ENCODE peak calls at places on chromosomes 7 and 10, in seven cellular contexts. One of them, this sample, is unnamed.

GRCh38 chr7:70463332-70463938 is 668.5 kb upstream of the GALNT17 start:
- DNase-seq in amniotic stem cell: no peak
- DNase-seq in NCI-H2227 treated with DMSO at 0.1 percent for 48 hours: no peak
- DNase-seq in dermis microvascular lymphatic vessel endothelial cell: no peak
- DNase-seq in stimulated activated CD4-positive, alpha-beta T cell treated with anti-CD3 and anti-CD28 coated beads, Interleukin-12 subunit alpha, Interleukin-12 subunit beta, amount 100 ng/mL, for 24 hours: no peak
- DNase-seq in HFF-Myc: no peak
- DNase-seq in upper lobe of right lung: no peak
- DNase-seq in this sample: no peak

GRCh38 chr10:61076572-61077114 is 132.7 kb upstream of the RHOBTB1 start:
- DNase-seq in amniotic stem cell: no peak
- DNase-seq in NCI-H2227 treated with DMSO at 0.1 percent for 48 hours: no peak
- DNase-seq in dermis microvascular lymphatic vessel endothelial cell: no peak
- DNase-seq in stimulated activated CD4-positive, alpha-beta T cell treated with anti-CD3 and anti-CD28 coated beads, Interleukin-12 subunit alpha, Interleukin-12 subunit beta, amount 100 ng/mL, for 24 hours: no peak
- DNase-seq in HFF-Myc: no peak
- DNase-seq in upper lobe of right lung: no peak
- DNase-seq in this sample: no peak

GRCh38 chr7:102917436-102918353 is 4.9 kb downstream of the LRRC17 start:
- DNase-seq in amniotic stem cell: no peak
- DNase-seq in NCI-H2227 treated with DMSO at 0.1 percent for 48 hours: no peak
- DNase-seq in dermis microvascular lymphatic vessel endothelial cell: no peak
- DNase-seq in stimulated activated CD4-positive, alpha-beta T cell treated with anti-CD3 and anti-CD28 coated beads, Interleukin-12 subunit alpha, Interleukin-12 subunit beta, amount 100 ng/mL, for 24 hours: no peak
- DNase-seq in HFF-Myc: no peak
- DNase-seq in upper lobe of right lung: no peak
- DNase-seq in this sample: no peak

GRCh38 chr7:123041085-123041484 is 45.6 kb upstream of the TAS2R16 start:
- DNase-seq in amniotic stem cell: no peak
- DNase-seq in NCI-H2227 treated with DMSO at 0.1 percent for 48 hours: no peak
- DNase-seq in dermis microvascular lymphatic vessel endothelial cell: peak
- DNase-seq in stimulated activated CD4-positive, alpha-beta T cell treated with anti-CD3 and anti-CD28 coated beads, Interleukin-12 subunit alpha, Interleukin-12 subunit beta, amount 100 ng/mL, for 24 hours: no peak
- DNase-seq in HFF-Myc: no peak
- DNase-seq in upper lobe of right lung: no peak
- DNase-seq in this sample: no peak

GRCh38 chr7:31782411-31782991 is 95.5 kb downstream of the PPP1R17 start:
- DNase-seq in amniotic stem cell: peak
- DNase-seq in NCI-H2227 treated with DMSO at 0.1 percent for 48 hours: peak
- DNase-seq in dermis microvascular lymphatic vessel endothelial cell: peak
- DNase-seq in stimulated activated CD4-positive, alpha-beta T cell treated with anti-CD3 and anti-CD28 coated beads, Interleukin-12 subunit alpha, Interleukin-12 subunit beta, amount 100 ng/mL, for 24 hours: no peak
- DNase-seq in HFF-Myc: peak
- DNase-seq in upper lobe of right lung: no peak
- DNase-seq in this sample: peak

GRCh38 chr10:44387853-44388251 is 3.0 kb upstream of the CXCL12 start:
- DNase-seq in amniotic stem cell: no peak
- DNase-seq in NCI-H2227 treated with DMSO at 0.1 percent for 48 hours: no peak
- DNase-seq in dermis microvascular lymphatic vessel endothelial cell: no peak
- DNase-seq in stimulated activated CD4-positive, alpha-beta T cell treated with anti-CD3 and anti-CD28 coated beads, Interleukin-12 subunit alpha, Interleukin-12 subunit beta, amount 100 ng/mL, for 24 hours: no peak
- DNase-seq in HFF-Myc: no peak
- DNase-seq in upper lobe of right lung: peak
- DNase-seq in this sample: no peak

GRCh38 chr7:101941481-101942383 is 124.3 kb downstream of the CUX1 start:
- DNase-seq in amniotic stem cell: peak
- DNase-seq in NCI-H2227 treated with DMSO at 0.1 percent for 48 hours: no peak
- DNase-seq in dermis microvascular lymphatic vessel endothelial cell: peak
- DNase-seq in stimulated activated CD4-positive, alpha-beta T cell treated with anti-CD3 and anti-CD28 coated beads, Interleukin-12 subunit alpha, Interleukin-12 subunit beta, amount 100 ng/mL, for 24 hours: no peak
- DNase-seq in HFF-Myc: no peak
- DNase-seq in upper lobe of right lung: peak
- DNase-seq in this sample: peak

GRCh38 chr7:41640487-41640886 is 62.4 kb downstream of the INHBA start:
- DNase-seq in amniotic stem cell: no peak
- DNase-seq in NCI-H2227 treated with DMSO at 0.1 percent for 48 hours: no peak
- DNase-seq in dermis microvascular lymphatic vessel endothelial cell: no peak
- DNase-seq in stimulated activated CD4-positive, alpha-beta T cell treated with anti-CD3 and anti-CD28 coated beads, Interleukin-12 subunit alpha, Interleukin-12 subunit beta, amount 100 ng/mL, for 24 hours: no peak
- DNase-seq in HFF-Myc: no peak
- DNase-seq in upper lobe of right lung: no peak
- DNase-seq in this sample: no peak

GRCh38 chr10:123158682-123159081 is 4.5 kb downstream of the BUB3 start:
- DNase-seq in amniotic stem cell: no peak
- DNase-seq in NCI-H2227 treated with DMSO at 0.1 percent for 48 hours: no peak
- DNase-seq in dermis microvascular lymphatic vessel endothelial cell: no peak
- DNase-seq in stimulated activated CD4-positive, alpha-beta T cell treated with anti-CD3 and anti-CD28 coated beads, Interleukin-12 subunit alpha, Interleukin-12 subunit beta, amount 100 ng/mL, for 24 hours: no peak
- DNase-seq in HFF-Myc: no peak
- DNase-seq in upper lobe of right lung: no peak
- DNase-seq in this sample: no peak

GRCh38 chr7:47254081-47255006 is 327.6 kb downstream of the TNS3 start:
- DNase-seq in amniotic stem cell: peak
- DNase-seq in NCI-H2227 treated with DMSO at 0.1 percent for 48 hours: no peak
- DNase-seq in dermis microvascular lymphatic vessel endothelial cell: peak
- DNase-seq in stimulated activated CD4-positive, alpha-beta T cell treated with anti-CD3 and anti-CD28 coated beads, Interleukin-12 subunit alpha, Interleukin-12 subunit beta, amount 100 ng/mL, for 24 hours: peak
- DNase-seq in HFF-Myc: no peak
- DNase-seq in upper lobe of right lung: peak
- DNase-seq in this sample: no peak

GRCh38 chr7:150990416-150991186 is at the start of gene NOS3:
- DNase-seq in amniotic stem cell: no peak
- DNase-seq in NCI-H2227 treated with DMSO at 0.1 percent for 48 hours: no peak
- DNase-seq in dermis microvascular lymphatic vessel endothelial cell: no peak
- DNase-seq in stimulated activated CD4-positive, alpha-beta T cell treated with anti-CD3 and anti-CD28 coated beads, Interleukin-12 subunit alpha, Interleukin-12 subunit beta, amount 100 ng/mL, for 24 hours: no peak
- DNase-seq in HFF-Myc: no peak
- DNase-seq in upper lobe of right lung: no peak
- DNase-seq in this sample: no peak

GRCh38 chr10:51838506-51838905 is 139.1 kb upstream of the CSTF2T start:
- DNase-seq in amniotic stem cell: no peak
- DNase-seq in NCI-H2227 treated with DMSO at 0.1 percent for 48 hours: no peak
- DNase-seq in dermis microvascular lymphatic vessel endothelial cell: no peak
- DNase-seq in stimulated activated CD4-positive, alpha-beta T cell treated with anti-CD3 and anti-CD28 coated beads, Interleukin-12 subunit alpha, Interleukin-12 subunit beta, amount 100 ng/mL, for 24 hours: no peak
- DNase-seq in HFF-Myc: no peak
- DNase-seq in upper lobe of right lung: no peak
- DNase-seq in this sample: no peak

GRCh38 chr7:50657341-50657873 is 92.2 kb upstream of the DDC start:
- DNase-seq in amniotic stem cell: no peak
- DNase-seq in NCI-H2227 treated with DMSO at 0.1 percent for 48 hours: no peak
- DNase-seq in dermis microvascular lymphatic vessel endothelial cell: no peak
- DNase-seq in stimulated activated CD4-positive, alpha-beta T cell treated with anti-CD3 and anti-CD28 coated beads, Interleukin-12 subunit alpha, Interleukin-12 subunit beta, amount 100 ng/mL, for 24 hours: no peak
- DNase-seq in HFF-Myc: no peak
- DNase-seq in upper lobe of right lung: no peak
- DNase-seq in this sample: no peak

GRCh38 chr7:12067156-12067831 is 143.8 kb upstream of the TMEM106B start:
- DNase-seq in amniotic stem cell: peak
- DNase-seq in NCI-H2227 treated with DMSO at 0.1 percent for 48 hours: peak
- DNase-seq in dermis microvascular lymphatic vessel endothelial cell: peak
- DNase-seq in stimulated activated CD4-positive, alpha-beta T cell treated with anti-CD3 and anti-CD28 coated beads, Interleukin-12 subunit alpha, Interleukin-12 subunit beta, amount 100 ng/mL, for 24 hours: peak
- DNase-seq in HFF-Myc: peak
- DNase-seq in upper lobe of right lung: no peak
- DNase-seq in this sample: no peak

GRCh38 chr7:1170741-1171501 is 10.9 kb upstream of the ZFAND2A start:
- DNase-seq in amniotic stem cell: no peak
- DNase-seq in NCI-H2227 treated with DMSO at 0.1 percent for 48 hours: no peak
- DNase-seq in dermis microvascular lymphatic vessel endothelial cell: no peak
- DNase-seq in stimulated activated CD4-positive, alpha-beta T cell treated with anti-CD3 and anti-CD28 coated beads, Interleukin-12 subunit alpha, Interleukin-12 subunit beta, amount 100 ng/mL, for 24 hours: no peak
- DNase-seq in HFF-Myc: no peak
- DNase-seq in upper lobe of right lung: no peak
- DNase-seq in this sample: no peak

GRCh38 chr10:76231258-76231934 is 800.0 kb downstream of the LRMDA start:
- DNase-seq in amniotic stem cell: no peak
- DNase-seq in NCI-H2227 treated with DMSO at 0.1 percent for 48 hours: peak
- DNase-seq in dermis microvascular lymphatic vessel endothelial cell: no peak
- DNase-seq in stimulated activated CD4-positive, alpha-beta T cell treated with anti-CD3 and anti-CD28 coated beads, Interleukin-12 subunit alpha, Interleukin-12 subunit beta, amount 100 ng/mL, for 24 hours: no peak
- DNase-seq in HFF-Myc: no peak
- DNase-seq in upper lobe of right lung: no peak
- DNase-seq in this sample: no peak

GRCh38 chr7:121504478-121504877 is 108.4 kb upstream of the FAM3C start:
- DNase-seq in amniotic stem cell: peak
- DNase-seq in NCI-H2227 treated with DMSO at 0.1 percent for 48 hours: no peak
- DNase-seq in dermis microvascular lymphatic vessel endothelial cell: no peak
- DNase-seq in stimulated activated CD4-positive, alpha-beta T cell treated with anti-CD3 and anti-CD28 coated beads, Interleukin-12 subunit alpha, Interleukin-12 subunit beta, amount 100 ng/mL, for 24 hours: no peak
- DNase-seq in HFF-Myc: peak
- DNase-seq in upper lobe of right lung: no peak
- DNase-seq in this sample: peak

GRCh38 chr7:116426428-116427156 is 72.9 kb upstream of the CAV2 start:
- DNase-seq in amniotic stem cell: peak
- DNase-seq in NCI-H2227 treated with DMSO at 0.1 percent for 48 hours: no peak
- DNase-seq in dermis microvascular lymphatic vessel endothelial cell: peak
- DNase-seq in stimulated activated CD4-positive, alpha-beta T cell treated with anti-CD3 and anti-CD28 coated beads, Interleukin-12 subunit alpha, Interleukin-12 subunit beta, amount 100 ng/mL, for 24 hours: no peak
- DNase-seq in HFF-Myc: peak
- DNase-seq in upper lobe of right lung: no peak
- DNase-seq in this sample: peak

GRCh38 chr10:26365681-26366327 is 72.3 kb upstream of the APBB1IP start:
- DNase-seq in amniotic stem cell: no peak
- DNase-seq in NCI-H2227 treated with DMSO at 0.1 percent for 48 hours: no peak
- DNase-seq in dermis microvascular lymphatic vessel endothelial cell: no peak
- DNase-seq in stimulated activated CD4-positive, alpha-beta T cell treated with anti-CD3 and anti-CD28 coated beads, Interleukin-12 subunit alpha, Interleukin-12 subunit beta, amount 100 ng/mL, for 24 hours: no peak
- DNase-seq in HFF-Myc: no peak
- DNase-seq in upper lobe of right lung: no peak
- DNase-seq in this sample: no peak

GRCh38 chr10:101694056-101694673 is 805 bp downstream of the FBXW4 start:
- DNase-seq in amniotic stem cell: no peak
- DNase-seq in NCI-H2227 treated with DMSO at 0.1 percent for 48 hours: peak
- DNase-seq in dermis microvascular lymphatic vessel endothelial cell: no peak
- DNase-seq in stimulated activated CD4-positive, alpha-beta T cell treated with anti-CD3 and anti-CD28 coated beads, Interleukin-12 subunit alpha, Interleukin-12 subunit beta, amount 100 ng/mL, for 24 hours: peak
- DNase-seq in HFF-Myc: no peak
- DNase-seq in upper lobe of right lung: peak
- DNase-seq in this sample: no peak

GRCh38 chr10:100621360-100622205 is 85.8 kb downstream of the HIF1AN start:
- DNase-seq in amniotic stem cell: no peak
- DNase-seq in NCI-H2227 treated with DMSO at 0.1 percent for 48 hours: peak
- DNase-seq in dermis microvascular lymphatic vessel endothelial cell: no peak
- DNase-seq in stimulated activated CD4-positive, alpha-beta T cell treated with anti-CD3 and anti-CD28 coated beads, Interleukin-12 subunit alpha, Interleukin-12 subunit beta, amount 100 ng/mL, for 24 hours: peak
- DNase-seq in HFF-Myc: no peak
- DNase-seq in upper lobe of right lung: peak
- DNase-seq in this sample: no peak

GRCh38 chr10:110620108-110620719 is 23.9 kb upstream of the RBM20 start:
- DNase-seq in amniotic stem cell: no peak
- DNase-seq in NCI-H2227 treated with DMSO at 0.1 percent for 48 hours: peak
- DNase-seq in dermis microvascular lymphatic vessel endothelial cell: no peak
- DNase-seq in stimulated activated CD4-positive, alpha-beta T cell treated with anti-CD3 and anti-CD28 coated beads, Interleukin-12 subunit alpha, Interleukin-12 subunit beta, amount 100 ng/mL, for 24 hours: no peak
- DNase-seq in HFF-Myc: no peak
- DNase-seq in upper lobe of right lung: no peak
- DNase-seq in this sample: no peak

GRCh38 chr7:69827140-69827919 is 229.1 kb downstream of the AUTS2 start:
- DNase-seq in amniotic stem cell: no peak
- DNase-seq in NCI-H2227 treated with DMSO at 0.1 percent for 48 hours: no peak
- DNase-seq in dermis microvascular lymphatic vessel endothelial cell: no peak
- DNase-seq in stimulated activated CD4-positive, alpha-beta T cell treated with anti-CD3 and anti-CD28 coated beads, Interleukin-12 subunit alpha, Interleukin-12 subunit beta, amount 100 ng/mL, for 24 hours: no peak
- DNase-seq in HFF-Myc: no peak
- DNase-seq in upper lobe of right lung: no peak
- DNase-seq in this sample: no peak

GRCh38 chr10:113853577-113854018 is 284 bp downstream of the DCLRE1A start:
- DNase-seq in amniotic stem cell: no peak
- DNase-seq in NCI-H2227 treated with DMSO at 0.1 percent for 48 hours: no peak
- DNase-seq in dermis microvascular lymphatic vessel endothelial cell: no peak
- DNase-seq in stimulated activated CD4-positive, alpha-beta T cell treated with anti-CD3 and anti-CD28 coated beads, Interleukin-12 subunit alpha, Interleukin-12 subunit beta, amount 100 ng/mL, for 24 hours: no peak
- DNase-seq in HFF-Myc: no peak
- DNase-seq in upper lobe of right lung: no peak
- DNase-seq in this sample: no peak

GRCh38 chr10:20767028-20767427 is 130.1 kb downstream of the NEBL start:
- DNase-seq in amniotic stem cell: no peak
- DNase-seq in NCI-H2227 treated with DMSO at 0.1 percent for 48 hours: no peak
- DNase-seq in dermis microvascular lymphatic vessel endothelial cell: no peak
- DNase-seq in stimulated activated CD4-positive, alpha-beta T cell treated with anti-CD3 and anti-CD28 coated beads, Interleukin-12 subunit alpha, Interleukin-12 subunit beta, amount 100 ng/mL, for 24 hours: no peak
- DNase-seq in HFF-Myc: no peak
- DNase-seq in upper lobe of right lung: no peak
- DNase-seq in this sample: peak

GRCh38 chr7:114813597-114813996 is 108.3 kb upstream of the MDFIC start:
- DNase-seq in amniotic stem cell: no peak
- DNase-seq in NCI-H2227 treated with DMSO at 0.1 percent for 48 hours: no peak
- DNase-seq in dermis microvascular lymphatic vessel endothelial cell: no peak
- DNase-seq in stimulated activated CD4-positive, alpha-beta T cell treated with anti-CD3 and anti-CD28 coated beads, Interleukin-12 subunit alpha, Interleukin-12 subunit beta, amount 100 ng/mL, for 24 hours: no peak
- DNase-seq in HFF-Myc: no peak
- DNase-seq in upper lobe of right lung: no peak
- DNase-seq in this sample: no peak

GRCh38 chr10:132422931-132423813 is 26.2 kb downstream of the PWWP2B start:
- DNase-seq in amniotic stem cell: no peak
- DNase-seq in NCI-H2227 treated with DMSO at 0.1 percent for 48 hours: no peak
- DNase-seq in dermis microvascular lymphatic vessel endothelial cell: no peak
- DNase-seq in stimulated activated CD4-positive, alpha-beta T cell treated with anti-CD3 and anti-CD28 coated beads, Interleukin-12 subunit alpha, Interleukin-12 subunit beta, amount 100 ng/mL, for 24 hours: no peak
- DNase-seq in HFF-Myc: no peak
- DNase-seq in upper lobe of right lung: no peak
- DNase-seq in this sample: no peak

GRCh38 chr10:30534465-30535144 is 94.9 kb downstream of the LYZL2 start:
- DNase-seq in amniotic stem cell: peak
- DNase-seq in NCI-H2227 treated with DMSO at 0.1 percent for 48 hours: peak
- DNase-seq in dermis microvascular lymphatic vessel endothelial cell: peak
- DNase-seq in stimulated activated CD4-positive, alpha-beta T cell treated with anti-CD3 and anti-CD28 coated beads, Interleukin-12 subunit alpha, Interleukin-12 subunit beta, amount 100 ng/mL, for 24 hours: peak
- DNase-seq in HFF-Myc: peak
- DNase-seq in upper lobe of right lung: no peak
- DNase-seq in this sample: peak

GRCh38 chr7:32890010-32890552 is 1.5 kb downstream of the KBTBD2 start:
- DNase-seq in amniotic stem cell: no peak
- DNase-seq in NCI-H2227 treated with DMSO at 0.1 percent for 48 hours: no peak
- DNase-seq in dermis microvascular lymphatic vessel endothelial cell: no peak
- DNase-seq in stimulated activated CD4-positive, alpha-beta T cell treated with anti-CD3 and anti-CD28 coated beads, Interleukin-12 subunit alpha, Interleukin-12 subunit beta, amount 100 ng/mL, for 24 hours: no peak
- DNase-seq in HFF-Myc: no peak
- DNase-seq in upper lobe of right lung: no peak
- DNase-seq in this sample: no peak

GRCh38 chr7:88669913-88670312 is 89.6 kb upstream of the ZNF804B start:
- DNase-seq in amniotic stem cell: no peak
- DNase-seq in NCI-H2227 treated with DMSO at 0.1 percent for 48 hours: no peak
- DNase-seq in dermis microvascular lymphatic vessel endothelial cell: no peak
- DNase-seq in stimulated activated CD4-positive, alpha-beta T cell treated with anti-CD3 and anti-CD28 coated beads, Interleukin-12 subunit alpha, Interleukin-12 subunit beta, amount 100 ng/mL, for 24 hours: no peak
- DNase-seq in HFF-Myc: no peak
- DNase-seq in upper lobe of right lung: no peak
- DNase-seq in this sample: peak